ENCODE peak calls at places on chromosomes 4 and X, in seven cellular contexts. H, J, T, S, X, V and B are unnamed samples.
A peak's percentile ranks its signal among the peaks of the same experiment; 100 is the strongest.

GRCh38 chr4:156898373-156899117 is 73.1 kb downstream of the PDGFC start:
- DNase-seq in H (no peak), J (no peak), T (no peak), S (peak; percentile 3), X (no peak), V (no peak), B (no peak)

GRCh38 chr4:7120341-7120740 is 52.5 kb upstream of the GRPEL1 start:
- DNase-seq in H (no peak), J (no peak), T (no peak), S (no peak), X (no peak), V (no peak), B (no peak)

GRCh38 chrX:145475725-145476124 is 228.4 kb downstream of the SPANXN1 start:
- DNase-seq in H (no peak), J (no peak), T (no peak), S (no peak), X (no peak), V (no peak), B (no peak)

GRCh38 chr4:99723555-99724450 is 66.2 kb upstream of the C4orf54 start:
- DNase-seq in H (no peak), J (no peak), T (no peak), S (peak; percentile 34), X (no peak), V (peak; percentile 71), B (no peak)

GRCh38 chr4:6342530-6343293 is 73.1 kb downstream of the WFS1 start:
- DNase-seq in H (no peak), J (no peak), T (peak; percentile 90), S (no peak), X (no peak), V (no peak), B (no peak)

GRCh38 chrX:133880032-133880443 is 105.4 kb downstream of the GPC3 start:
- DNase-seq in H (no peak), J (no peak), T (no peak), S (no peak), X (no peak), V (no peak), B (no peak)

GRCh38 chrX:138917781-138918180 is 206.3 kb upstream of the FGF13 start:
- DNase-seq in H (no peak), J (no peak), T (no peak), S (no peak), X (no peak), V (no peak), B (no peak)

GRCh38 chr4:16377887-16378286 is 151.6 kb upstream of the TAPT1 start:
- DNase-seq in H (no peak), J (no peak), T (no peak), S (no peak), X (no peak), V (no peak), B (no peak)

GRCh38 chr4:132297346-132297745 is 851.7 kb upstream of the PCDH10 start:
- DNase-seq in H (no peak), J (no peak), T (no peak), S (no peak), X (no peak), V (no peak), B (no peak)